ENCODE peak calls at places on chromosomes 13 and 19, in nine cellular contexts. F is mesothelial cell of epicardium; Y is GM04503; D is GM23338; G is iPS DF 19.7; J is activated naive CD4-positive, alpha-beta T cell treated with anti-CD3 and anti-CD28 coated beads, Interleukin-2, amount 10 ng/mL, durations not matched to agents 7 days and 5 days; S is memory B cell; K is non-pigmented ciliary epithelial cell; N is activated CD8-positive, alpha-beta memory T cell treated with anti-CD3 and anti-CD28 coated beads for 4 hours. X is an unnamed sample.

GRCh38 chr19:33405491-33406461 is 32.3 kb downstream of the CEBPG start:
- DNase-seq in Y (no peak), J (no peak), N (no peak), K (no peak), D (no peak), F (no peak), S (no peak), G (no peak), X (no peak)

GRCh38 chr19:40312533-40312932 is 27.4 kb upstream of the AKT2 start:
- DNase-seq in Y (no peak), N (no peak), D (peak), J (no peak), F (no peak), G (no peak), S (no peak), K (no peak), X (no peak)

GRCh38 chr19:5271145-5271544 is 69.5 kb downstream of the PTPRS start:
- DNase-seq in Y (no peak), G (no peak), K (no peak), D (peak), S (no peak), N (no peak), F (no peak), J (no peak), X (no peak)

GRCh38 chr19:524062-524674 is 7.4 kb upstream of the CDC34 start:
- DNase-seq in Y (no peak), S (no peak), J (no peak), K (no peak), N (no peak), F (no peak), D (no peak), G (no peak), X (no peak)

GRCh38 chr19:9857920-9858746 is 23.0 kb downstream of the PIN1 start:
- DNase-seq in J (peak), S (no peak), G (no peak), F (no peak), K (no peak), Y (no peak), D (no peak), N (no peak), X (no peak)

GRCh38 chr13:55483626-55484158 is 1657.0 kb upstream of the PRR20A start:
- DNase-seq in N (no peak), G (no peak), K (no peak), Y (no peak), D (no peak), F (no peak), S (no peak), J (no peak), X (no peak)

GRCh38 chr13:77430377-77430951 is 103.6 kb upstream of the MYCBP2 start:
- DNase-seq in N (no peak), D (no peak), F (no peak), Y (no peak), K (no peak), J (no peak), G (no peak), S (no peak), X (no peak)

GRCh38 chr13:113046066-113046882 is 59.3 kb upstream of the F7 start:
- DNase-seq in J (no peak), K (no peak), F (no peak), G (no peak), S (no peak), N (no peak), D (no peak), Y (no peak), X (no peak)

GRCh38 chr13:46778879-46779278 is 18.1 kb downstream of the ESD start:
- DNase-seq in G (no peak), K (no peak), F (no peak), Y (no peak), D (no peak), S (no peak), J (no peak), N (no peak), X (no peak)

GRCh38 chr13:99686944-99687382 is 185.7 kb downstream of the TM9SF2 start:
- DNase-seq in S (no peak), Y (no peak), J (no peak), D (peak), N (no peak), F (no peak), G (peak), K (no peak), X (peak)

GRCh38 chr13:38670627-38671026 is 16.2 kb upstream of the FREM2 start:
- DNase-seq in N (no peak), S (no peak), J (no peak), K (no peak), F (no peak), D (no peak), G (no peak), Y (no peak), X (no peak)

GRCh38 chr19:39382991-39383828 is 7.7 kb downstream of the PAF1 start:
- DNase-seq in F (no peak), G (no peak), K (no peak), Y (no peak), J (no peak), D (no peak), N (no peak), S (no peak), X (no peak)

GRCh38 chr13:25217023-25217909 is 45.2 kb upstream of the AMER2 start:
- DNase-seq in K (no peak), Y (no peak), G (no peak), J (no peak), D (no peak), S (no peak), N (no peak), F (no peak), X (no peak)

GRCh38 chr13:74575729-74576125 is 441.5 kb upstream of the KLF12 start:
- DNase-seq in G (peak), Y (no peak), J (peak), D (peak), S (no peak), N (peak), F (peak), K (no peak), X (peak)

GRCh38 chr19:11479470-11480080 is 1.3 kb downstream of the ELAVL3 start:
- DNase-seq in J (no peak), N (no peak), K (no peak), G (no peak), S (no peak), Y (no peak), D (peak), F (no peak), X (peak)

GRCh38 chr13:57666554-57666953 is 35.0 kb downstream of the PCDH17 start:
- DNase-seq in Y (no peak), F (no peak), K (no peak), J (no peak), G (no peak), S (no peak), N (no peak), D (no peak), X (no peak)

GRCh38 chr13:50618206-50618605 is 225.3 kb downstream of the DLEU7 start:
- DNase-seq in F (no peak), D (no peak), N (no peak), Y (no peak), S (no peak), J (no peak), K (no peak), G (no peak), X (no peak)

GRCh38 chr19:32407004-32407992 is 1.7 kb downstream of the DPY19L3 start:
- DNase-seq in S (no peak), K (no peak), G (no peak), N (no peak), J (no peak), D (no peak), Y (no peak), F (no peak), X (no peak)

GRCh38 chr19:2607712-2608601 is 94.5 kb downstream of the GNG7 start:
- DNase-seq in S (peak), D (no peak), N (peak), Y (no peak), J (peak), K (no peak), G (no peak), F (no peak), X (no peak)

GRCh38 chr19:42276821-42277220 is 7.8 kb downstream of the CIC start:
- DNase-seq in D (no peak), G (no peak), F (no peak), S (no peak), K (no peak), J (no peak), Y (no peak), N (no peak), X (no peak)

GRCh38 chr13:112767506-112768471 is 78.0 kb downstream of the ATP11A start:
- DNase-seq in S (peak), Y (no peak), K (no peak), J (no peak), D (no peak), N (no peak), G (no peak), F (no peak), X (no peak)

GRCh38 chr19:53455828-53456227 is 11.7 kb upstream of the ZNF813 start:
- DNase-seq in Y (no peak), N (no peak), F (no peak), D (no peak), G (no peak), K (no peak), S (no peak), J (no peak), X (no peak)

GRCh38 chr19:18412610-18413239 is 6.5 kb upstream of the SSBP4 start:
- DNase-seq in N (no peak), J (no peak), F (no peak), K (no peak), Y (no peak), D (peak), G (no peak), S (no peak), X (no peak)

GRCh38 chr19:18319591-18320135 is 3.2 kb downstream of the LSM4 start:
- DNase-seq in J (no peak), D (no peak), G (no peak), N (no peak), Y (no peak), K (no peak), F (no peak), S (no peak), X (no peak)

GRCh38 chr13:51767100-51767499 is 36.9 kb downstream of the DHRS12 start:
- DNase-seq in D (peak), K (no peak), S (no peak), J (no peak), Y (no peak), G (no peak), N (no peak), F (no peak), X (no peak)

GRCh38 chr19:18021121-18021755 is 13.3 kb downstream of the ARRDC2 start:
- DNase-seq in N (no peak), Y (peak), J (peak), S (peak), K (no peak), G (no peak), F (no peak), D (no peak), X (no peak)

GRCh38 chr19:45472557-45473365 is 5.0 kb downstream of the FOSB start:
- DNase-seq in F (no peak), S (peak), D (peak), J (peak), K (no peak), G (no peak), Y (no peak), N (no peak), X (no peak)

GRCh38 chr13:33140161-33140560 is 123.9 kb downstream of the KL start:
- DNase-seq in N (no peak), Y (no peak), S (no peak), J (no peak), G (no peak), K (no peak), F (no peak), D (no peak), X (no peak)

GRCh38 chr13:99067160-99067985 is 89.5 kb upstream of the DOCK9 start:
- DNase-seq in Y (peak), K (peak), G (no peak), J (no peak), N (no peak), S (no peak), D (no peak), F (no peak), X (no peak)

GRCh38 chr13:113110048-113110851 is 4.7 kb downstream of the F7 start:
- DNase-seq in N (no peak), J (peak), F (peak), S (no peak), G (no peak), Y (no peak), D (peak), K (no peak), X (no peak)

GRCh38 chr13:38826182-38826813 is 139.4 kb downstream of the FREM2 start:
- DNase-seq in J (no peak), G (no peak), N (no peak), S (no peak), Y (no peak), F (no peak), D (no peak), K (no peak), X (no peak)

GRCh38 chr13:65468628-65469027 is 1761.5 kb downstream of the PCDH9 start:
- DNase-seq in S (no peak), N (no peak), J (no peak), G (no peak), D (no peak), Y (no peak), K (peak), F (no peak), X (no peak)

GRCh38 chr13:99610702-99611289 is 109.5 kb downstream of the TM9SF2 start:
- DNase-seq in N (no peak), F (no peak), J (no peak), Y (no peak), G (no peak), K (no peak), S (no peak), D (peak), X (no peak)

GRCh38 chr13:110257408-110257807 is 49.5 kb downstream of the COL4A1 start:
- DNase-seq in D (no peak), F (no peak), K (no peak), N (no peak), G (no peak), Y (no peak), J (no peak), S (no peak), X (no peak)

GRCh38 chr13:85772379-85772778 is 26.8 kb downstream of the SLITRK6 start:
- DNase-seq in N (no peak), Y (no peak), F (no peak), K (peak), J (no peak), G (no peak), D (no peak), S (no peak), X (no peak)

GRCh38 chr19:53947624-53948023 is 15.1 kb upstream of the CACNG8 start:
- DNase-seq in D (peak), G (no peak), S (no peak), F (no peak), J (no peak), Y (no peak), K (no peak), N (no peak), X (peak)

GRCh38 chr19:5642204-5642603 is 19.3 kb downstream of the SAFB start:
- DNase-seq in S (no peak), N (no peak), J (no peak), K (no peak), D (no peak), G (no peak), F (no peak), Y (no peak), X (no peak)

GRCh38 chr19:10408511-10409291 is 5.4 kb upstream of the CDC37 start:
- DNase-seq in N (peak), D (no peak), S (no peak), J (peak), Y (no peak), G (no peak), K (no peak), F (no peak), X (no peak)

GRCh38 chr13:49814551-49815270 is 22.2 kb upstream of the KPNA3 start:
- DNase-seq in N (no peak), J (no peak), F (no peak), Y (no peak), S (no peak), G (no peak), K (no peak), D (no peak), X (no peak)